ENCODE peak calls at places on chromosomes 3 and 15, in five cellular contexts. F is fibroblast of pulmonary artery, E is PC-3, H is body of pancreas, I is IMR-90. T is an unnamed sample.

GRCh38 chr3:10351013-10351735 is 30.3 kb upstream of the SEC13 start:
- DNase-seq in I (no peak), H (no peak), F (no peak), E (no peak), T (no peak)

GRCh38 chr3:182794806-182795369 is 1.6 kb downstream of the ATP11B start:
- DNase-seq in F (no peak), H (no peak), I (peak), E (no peak), T (no peak)

GRCh38 chr15:99709243-99709986 is 23.8 kb downstream of the LYSMD4 start:
- DNase-seq in I (no peak), E (no peak), H (no peak), F (no peak), T (no peak)

GRCh38 chr3:9229325-9229724 is 20.1 kb downstream of the SRGAP3 start:
- DNase-seq in F (no peak), H (no peak), I (no peak), E (no peak), T (no peak)

GRCh38 chr3:148173836-148174235 is 523.9 kb upstream of the AGTR1 start:
- DNase-seq in F (peak), I (no peak), E (no peak), H (no peak), T (no peak)

GRCh38 chr3:42730706-42731420 is 28.3 kb upstream of the HHATL start:
- DNase-seq in H (no peak), F (no peak), I (no peak), E (no peak), T (no peak)

GRCh38 chr3:72938471-72939265 is 50.8 kb downstream of the GXYLT2 start:
- DNase-seq in E (peak), I (peak), H (peak), F (peak), T (peak)

GRCh38 chr15:74821091-74821789 is 5.2 kb upstream of the CPLX3 start:
- DNase-seq in E (no peak), I (no peak), H (no peak), F (no peak), T (no peak)

GRCh38 chr3:44509393-44509921 is 32.0 kb upstream of the ZNF445 start:
- DNase-seq in H (no peak), F (peak), I (no peak), E (no peak), T (no peak)

GRCh38 chr15:68384451-68385239 is 47.3 kb downstream of the ITGA11 start:
- DNase-seq in H (no peak), E (peak), I (peak), F (peak), T (peak)

GRCh38 chr3:104960579-104960978 is 406.1 kb upstream of the ALCAM start:
- DNase-seq in H (no peak), E (no peak), I (no peak), F (no peak), T (no peak)

GRCh38 chr3:62737449-62737848 is 137.8 kb downstream of the CADPS start:
- DNase-seq in H (no peak), E (no peak), F (no peak), I (no peak), T (no peak)

GRCh38 chr3:99515-99914 is 97.0 kb upstream of the CHL1 start:
- DNase-seq in H (no peak), I (no peak), E (no peak), F (no peak), T (no peak)

GRCh38 chr3:79032686-79033318 is 735.0 kb downstream of the ROBO1 start:
- DNase-seq in I (peak), F (peak), H (no peak), E (peak), T (no peak)

GRCh38 chr15:25905140-25905539 is 42.0 kb upstream of the ATP10A start:
- DNase-seq in I (peak), E (peak), H (no peak), F (peak), T (no peak)

GRCh38 chr15:73832657-73833056 is 40.7 kb upstream of the TBC1D21 start:
- DNase-seq in F (peak), I (no peak), H (no peak), E (no peak), T (no peak)

GRCh38 chr3:139355502-139355901 is 11.7 kb downstream of the MRPS22 start:
- DNase-seq in E (no peak), F (peak), I (peak), H (peak), T (no peak)

GRCh38 chr15:72368895-72369294 is 6.9 kb downstream of the HEXA start:
- DNase-seq in E (no peak), H (no peak), F (peak), I (no peak), T (no peak)

GRCh38 chr3:168865022-168865551 is 769.4 kb upstream of the GOLIM4 start:
- DNase-seq in F (peak), H (no peak), I (peak), E (peak), T (no peak)

GRCh38 chr3:62644493-62644892 is 230.7 kb downstream of the CADPS start:
- DNase-seq in E (no peak), I (no peak), H (no peak), F (no peak), T (no peak)

GRCh38 chr3:16378415-16378814 is 113.4 kb downstream of the OXNAD1 start:
- DNase-seq in H (no peak), E (no peak), F (no peak), I (peak), T (no peak)

GRCh38 chr3:154040283-154040682 is 80.9 kb upstream of the ARHGEF26 start:
- DNase-seq in F (peak), E (peak), I (peak), H (no peak), T (no peak)
- TF ChIP-seq CTCF in F (peak), E (peak), I (peak), H (peak), T (no peak)

DNA sequence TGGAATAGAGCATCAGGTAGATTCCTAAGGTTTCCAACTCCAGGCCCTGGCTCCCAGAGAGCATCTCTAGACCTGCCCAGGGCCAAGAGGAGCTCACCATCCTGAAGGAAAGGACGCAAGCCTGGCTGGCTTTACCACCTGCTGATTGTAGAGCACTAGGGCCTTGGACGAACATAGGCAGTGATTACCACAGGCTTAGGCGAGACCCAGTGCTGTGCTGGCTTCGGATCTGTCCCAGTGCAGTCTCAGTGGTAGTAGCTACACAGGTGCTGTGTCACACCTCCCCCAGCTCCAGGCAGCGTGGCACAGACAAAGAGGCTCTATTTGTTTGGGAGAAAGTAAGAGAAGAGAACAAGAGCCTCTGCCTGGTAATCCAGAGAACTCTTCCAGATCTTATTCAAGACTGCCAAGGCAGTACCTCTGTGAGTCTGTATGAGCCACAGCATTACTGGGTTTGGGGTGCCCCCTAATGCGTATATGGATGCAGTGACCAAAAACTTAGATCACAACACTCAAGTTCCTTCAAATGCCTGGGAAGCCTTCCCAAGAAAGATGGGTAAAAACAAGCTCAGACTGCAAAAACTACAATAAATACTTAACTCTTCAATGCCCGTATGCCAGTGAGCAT is 25.4 kb downstream of the ISG20 start:
- DNase-seq in I (no peak), F (no peak), E (no peak), H (no peak), T (no peak)
- TF ChIP-seq CTCF in I (no peak), F (peak), E (no peak), H (peak), T (no peak)

DNA sequence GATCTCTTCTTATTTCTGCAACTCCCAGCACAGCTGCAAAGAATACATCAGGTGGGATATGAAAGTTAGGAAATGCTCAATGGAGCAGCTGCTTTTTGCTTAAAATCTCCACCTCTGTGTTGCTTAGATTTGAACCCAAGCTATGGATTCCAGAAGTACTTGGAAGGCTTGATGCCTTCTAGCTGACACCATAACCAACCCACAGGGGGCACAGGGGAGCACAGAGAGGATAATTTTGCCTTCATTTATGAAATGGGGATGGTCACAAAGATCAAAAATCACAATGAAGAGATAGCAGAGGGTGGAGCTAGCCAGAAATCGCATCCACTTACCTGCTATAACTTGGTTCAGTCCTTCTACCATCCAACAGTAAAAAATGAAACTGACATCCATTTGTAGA is 75.7 kb downstream of the DUT start:
- DNase-seq in I (no peak), H (no peak), E (no peak), F (no peak), T (no peak)
- TF ChIP-seq CTCF in I (peak), H (no peak), E (peak), F (peak), T (no peak)

GRCh38 chr15:23877502-23878412 is 190.7 kb upstream of the NDN start:
- DNase-seq in F (peak), E (peak), I (no peak), H (peak), T (peak)
- TF ChIP-seq CTCF in F (peak), E (peak), I (peak), H (peak), T (peak)

DNA sequence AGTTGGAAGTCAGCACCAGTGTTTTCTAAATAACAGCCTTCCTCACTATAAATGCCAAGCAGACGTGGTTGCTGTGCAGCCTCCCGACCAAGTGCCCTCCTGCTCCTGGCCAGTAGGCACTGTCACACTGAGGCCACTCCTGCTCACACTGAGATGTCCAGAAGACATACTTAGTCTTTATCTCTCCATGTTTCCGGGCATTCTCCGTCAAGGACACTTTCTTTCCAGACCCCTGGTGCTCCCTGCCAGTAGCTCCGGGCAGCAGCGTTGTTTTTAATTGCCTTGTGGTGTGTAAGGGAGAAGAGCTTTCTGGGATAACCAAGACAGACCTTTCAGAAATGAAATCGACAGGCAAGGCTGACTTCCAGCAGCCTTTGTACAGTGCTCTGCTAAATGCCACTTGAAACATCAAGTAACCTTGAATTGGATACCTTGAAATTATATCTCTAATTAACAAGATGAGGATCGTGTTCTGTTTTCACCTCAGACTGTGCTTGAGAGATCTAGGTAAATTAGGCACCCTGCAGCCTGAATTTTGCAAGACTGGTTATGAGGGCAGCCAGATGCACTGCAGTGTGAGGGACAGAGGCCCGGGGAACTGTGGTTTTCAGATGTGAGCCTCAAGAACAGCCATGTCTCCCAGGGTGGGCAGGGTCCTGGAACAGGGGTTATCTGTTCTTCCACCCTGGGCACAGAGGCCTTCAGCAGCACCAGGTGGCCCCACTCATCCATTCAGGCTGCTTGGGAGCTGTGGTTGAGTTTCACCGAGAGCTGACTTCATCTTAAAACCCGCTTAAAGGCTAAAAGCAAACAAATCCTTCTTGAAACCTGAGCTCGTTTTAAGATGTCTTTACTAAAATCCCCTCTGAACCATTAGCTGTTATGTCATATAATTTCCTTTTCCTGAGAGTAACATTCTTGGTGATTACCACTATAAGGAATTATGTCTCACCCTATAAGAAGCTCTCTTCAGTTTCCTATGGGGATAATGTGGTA is 105.6 kb upstream of the IL12A start:
- DNase-seq in F (peak), E (peak), H (no peak), I (peak), T (no peak)
- TF ChIP-seq CTCF in F (no peak), E (peak), H (no peak), I (no peak), T (no peak)

GRCh38 chr15:44289352-44289790 is 852 bp downstream of the GOLM2 start:
- DNase-seq in E (peak), F (no peak), I (no peak), H (no peak), T (no peak)

DNA sequence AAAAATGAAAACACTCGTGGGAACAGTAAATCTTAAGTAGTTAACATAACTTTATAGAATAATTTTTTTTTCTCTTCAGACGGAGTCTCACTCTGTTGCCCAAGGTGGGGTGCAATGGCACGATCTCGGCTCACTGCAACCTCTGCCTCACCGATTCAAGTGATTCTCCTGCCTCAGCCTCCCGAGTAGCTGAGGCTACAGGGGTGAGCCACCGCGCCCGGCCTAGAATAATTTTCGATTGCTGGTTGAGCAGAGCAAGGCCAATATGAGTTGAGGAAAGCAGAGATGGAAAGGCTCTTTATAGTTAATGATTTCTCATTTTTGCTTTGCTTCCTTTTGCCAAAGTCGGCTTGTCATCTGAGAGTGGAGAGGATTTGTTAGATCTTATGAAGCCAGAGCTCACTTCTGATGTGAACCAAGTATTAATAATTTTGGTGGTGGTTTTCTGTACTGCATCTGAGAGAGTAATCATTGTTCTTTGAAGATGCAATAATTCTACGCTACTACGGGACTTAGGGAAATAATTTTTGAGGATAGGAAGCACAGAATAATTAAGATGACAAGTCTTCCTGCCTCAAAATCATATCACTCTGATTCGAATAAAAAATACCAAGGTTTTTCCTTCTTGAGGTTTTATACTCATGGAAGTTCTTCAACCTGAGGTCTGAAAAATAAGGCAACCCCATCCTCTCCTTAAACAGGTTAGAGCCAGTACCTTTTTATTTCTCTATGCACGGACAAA is 1.5 kb upstream of the GOLM2 start:
- DNase-seq in H (no peak), E (peak), F (no peak), I (no peak), T (no peak)
- TF ChIP-seq CTCF in H (peak), E (no peak), F (peak), I (no peak), T (peak)